ENCODE peak calls at places on chromosomes 5 and 9, in ten cellular contexts. Z is hepatocyte; J is fibroblast of lung; Y is gastrocnemius medialis; S is psoas muscle; N is aorta; O is small intestine; G is CD4-positive, CD25-positive, alpha-beta regulatory T cell; V is HL-60; L is endothelial cell of umbilical vein. W is an unnamed sample.

GRCh38 chr9:86410281-86410680 is 56.1 kb upstream of the TUT7 start:
- DNase-seq in Z (no peak), J (no peak), Y (no peak), S (no peak), N (no peak), O (no peak), G (no peak), V (no peak), L (no peak), W (no peak)

GRCh38 chr9:126781717-126782388 is 23.0 kb upstream of the ZBTB43 start:
- DNase-seq in Z (peak; percentile 90), J (peak; percentile 49), Y (peak; percentile 51), S (peak; percentile 82), N (peak; percentile 94), O (peak; percentile 66), G (peak; percentile 73), V (peak; percentile 67), L (peak; percentile 69), W (peak; percentile 70)

GRCh38 chr5:14489643-14490042 is 91.9 kb upstream of the OTULINL start:
- DNase-seq in Z (no peak), J (no peak), Y (no peak), S (no peak), N (no peak), O (peak; percentile 9), G (no peak), V (peak; percentile 40), L (no peak), W (no peak)

GRCh38 chr9:110340306-110340705 is 2.6 kb upstream of the TXNDC8 start:
- DNase-seq in Z (no peak), J (peak; percentile 18), Y (no peak), S (no peak), N (no peak), O (no peak), G (no peak), V (no peak), L (no peak), W (no peak)

GRCh38 chr9:75186767-75187380 is 98.6 kb downstream of the OSTF1 start:
- DNase-seq in Z (no peak), J (no peak), Y (no peak), S (no peak), N (no peak), O (peak; percentile 22), G (peak; percentile 43), V (no peak), L (peak; percentile 65), W (no peak)

GRCh38 chr9:92385001-92385400 is 19.4 kb downstream of the OGN start:
- DNase-seq in Z (no peak), J (peak; percentile 69), Y (no peak), S (no peak), N (no peak), O (no peak), G (no peak), V (no peak), L (peak; percentile 24), W (no peak)

GRCh38 chr9:96382175-96382574 is 1.3 kb downstream of the SLC35D2 start:
- DNase-seq in Z (no peak), J (peak; percentile 28), Y (no peak), S (no peak), N (no peak), O (peak; percentile 55), G (no peak), V (no peak), L (no peak), W (no peak)

GRCh38 chr9:137429546-137429890 is 6.3 kb downstream of the NOXA1 start:
- DNase-seq in Z (no peak), J (no peak), Y (no peak), S (peak; percentile 10), N (peak; percentile 61), O (no peak), G (no peak), V (no peak), L (no peak), W (no peak)

GRCh38 chr5:67493676-67494075 is 297.1 kb upstream of the CD180 start:
- DNase-seq in Z (peak; percentile 33), J (peak; percentile 6), Y (peak; percentile 53), S (peak; percentile 30), N (no peak), O (peak; percentile 68), G (no peak), V (peak; percentile 1), L (peak; percentile 21), W (no peak)

GRCh38 chr9:129012893-129013448 is 15.2 kb downstream of the SH3GLB2 start:
- DNase-seq in Z (peak; percentile 4), J (no peak), Y (no peak), S (no peak), N (no peak), O (no peak), G (no peak), V (no peak), L (no peak), W (no peak)

GRCh38 chr5:150295172-150295611 is 5.6 kb upstream of the CAMK2A start:
- DNase-seq in Z (peak; percentile 72), J (peak; percentile 74), Y (no peak), S (peak; percentile 36), N (peak; percentile 79), O (peak; percentile 48), G (no peak), V (no peak), L (no peak), W (no peak)

GRCh38 chr5:65034029-65034781 is 265.5 kb downstream of the CWC27 start:
- DNase-seq in Z (no peak), J (no peak), Y (no peak), S (peak; percentile 18), N (no peak), O (no peak), G (no peak), V (no peak), L (no peak), W (no peak)

GRCh38 chr5:73298251-73299016 is 125.4 kb downstream of the TMEM174 start:
- DNase-seq in Z (no peak), J (no peak), Y (no peak), S (no peak), N (no peak), O (no peak), G (no peak), V (no peak), L (no peak), W (no peak)
- H3K27me3 ChIP-seq in Z (peaks cover 91% of the 10 kb centered on the region), J (peaks cover 74% of the 10 kb centered on the region), Y (peaks cover 74% of the 10 kb centered on the region), S (peaks cover 81% of the 10 kb centered on the region), N (no peaks in the 10 kb centered on the region), O (no peaks in the 10 kb centered on the region), G (peaks cover 47% of the 10 kb centered on the region), V (peaks cover 5% of the 10 kb centered on the region), L (peaks cover 90% of the 10 kb centered on the region), W (peaks cover 57% of the 10 kb centered on the region)

GRCh38 chr5:1006656-1007071 is 1.9 kb upstream of the NKD2 start:
- DNase-seq in Z (no peak), J (no peak), Y (no peak), S (no peak), N (no peak), O (no peak), G (no peak), V (no peak), L (no peak), W (no peak)
- H3K27me3 ChIP-seq in Z (peaks cover 26% of the 10 kb centered on the region), J (peaks cover 37% of the 10 kb centered on the region), Y (peaks cover 41% of the 10 kb centered on the region), S (peaks cover 73% of the 10 kb centered on the region), N (no peaks in the 10 kb centered on the region), O (peaks cover 16% of the 10 kb centered on the region), G (peaks cover 10% of the 10 kb centered on the region), V (peaks cover 52% of the 10 kb centered on the region), L (peaks cover 26% of the 10 kb centered on the region), W (peaks cover 32% of the 10 kb centered on the region)

GRCh38 chr5:73445708-73446630 is 2.6 kb downstream of the FOXD1 start:
- DNase-seq in Z (no peak), J (no peak), Y (no peak), S (no peak), N (no peak), O (no peak), G (no peak), V (no peak), L (no peak), W (no peak)
- H3K27me3 ChIP-seq in Z (peaks cover 82% of the 10 kb centered on the region), J (peaks cover 7% of the 10 kb centered on the region), Y (peaks cover 85% of the 10 kb centered on the region), S (peaks cover 93% of the 10 kb centered on the region), N (no peaks in the 10 kb centered on the region), O (peaks cover 21% of the 10 kb centered on the region), G (peaks cover 68% of the 10 kb centered on the region), V (peaks cover 31% of the 10 kb centered on the region), L (peaks cover 73% of the 10 kb centered on the region), W (peaks cover 83% of the 10 kb centered on the region)

DNA sequence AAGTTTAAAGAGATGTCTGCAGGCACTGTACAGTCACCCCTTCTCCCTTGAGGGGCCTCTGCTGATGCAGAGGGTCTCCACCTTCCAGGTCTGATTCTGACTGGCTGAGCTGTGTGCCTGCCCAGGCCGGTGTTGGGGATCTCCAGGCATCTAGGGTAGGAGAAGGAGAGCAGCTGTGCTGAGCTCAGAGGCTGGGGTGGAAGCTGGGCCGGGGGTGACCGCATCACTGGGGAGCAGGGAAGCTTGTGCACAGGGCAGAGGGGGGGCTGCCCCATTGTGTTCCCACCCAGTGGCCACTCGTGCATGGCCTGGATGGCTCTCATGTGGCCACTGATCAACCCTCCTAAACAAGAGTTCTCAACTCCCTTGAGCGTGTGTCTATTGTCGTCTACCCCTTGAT is 173.8 kb downstream of the IRX2 start:
- DNase-seq in Z (no peak), J (no peak), Y (no peak), S (no peak), N (no peak), O (no peak), G (no peak), V (no peak), L (no peak), W (no peak)
- H3K27me3 ChIP-seq in Z (no peaks in the 10 kb centered on the region), J (no peaks in the 10 kb centered on the region), Y (no peaks in the 10 kb centered on the region), S (no peaks in the 10 kb centered on the region), N (no peaks in the 10 kb centered on the region), O (no peaks in the 10 kb centered on the region), G (no peaks in the 10 kb centered on the region), V (no peaks in the 10 kb centered on the region), L (no peaks in the 10 kb centered on the region), W (no peaks in the 10 kb centered on the region)

W was measured in effector memory CD4-positive, alpha-beta T cell.